ENCODE peak calls at places on chromosomes 12 and 14, in seven cellular contexts. Q, H, C, U, P, M and B are unnamed samples.

GRCh38 chr14:92783813-92784431 is 10.2 kb upstream of the GOLGA5 start:
- DNase-seq in H (peak), U (no peak), Q (no peak), P (peak), C (peak), M (peak), B (no peak)

GRCh38 chr12:132582058-132582420 is 28.3 kb downstream of the LRCOL1 start:
- DNase-seq in M (no peak), C (peak), U (no peak), H (no peak), P (no peak), Q (no peak), B (no peak)

GRCh38 chr12:132138941-132139871 is 4.9 kb downstream of the DDX51 start:
- DNase-seq in C (no peak), M (no peak), Q (peak), H (no peak), U (no peak), P (no peak), B (no peak)

GRCh38 chr14:103818422-103818821 is 29.0 kb downstream of the PPP1R13B start:
- DNase-seq in P (no peak), M (no peak), H (no peak), Q (no peak), U (no peak), C (no peak), B (no peak)

GRCh38 chr14:30966415-30967363 is 58.8 kb upstream of the AP4S1 start:
- DNase-seq in C (no peak), U (no peak), M (no peak), P (no peak), H (no peak), Q (no peak), B (no peak)

GRCh38 chr14:79011091-79011919 is 841.1 kb downstream of the NRXN3 start:
- DNase-seq in C (peak), P (peak), M (peak), Q (no peak), H (peak), U (peak), B (no peak)

GRCh38 chr12:75982974-75983660 is 48.5 kb downstream of the PHLDA1 start:
- DNase-seq in Q (no peak), C (no peak), M (peak), P (no peak), H (no peak), U (no peak), B (no peak)

GRCh38 chr12:9647825-9648700 is 21.4 kb upstream of the CLEC2D start:
- DNase-seq in C (peak), P (peak), M (peak), U (no peak), H (peak), Q (peak), B (peak)

GRCh38 chr12:2548095-2548494 is 246.7 kb upstream of the FKBP4 start:
- DNase-seq in M (no peak), H (no peak), Q (no peak), U (no peak), P (no peak), C (no peak), B (no peak)

DNA sequence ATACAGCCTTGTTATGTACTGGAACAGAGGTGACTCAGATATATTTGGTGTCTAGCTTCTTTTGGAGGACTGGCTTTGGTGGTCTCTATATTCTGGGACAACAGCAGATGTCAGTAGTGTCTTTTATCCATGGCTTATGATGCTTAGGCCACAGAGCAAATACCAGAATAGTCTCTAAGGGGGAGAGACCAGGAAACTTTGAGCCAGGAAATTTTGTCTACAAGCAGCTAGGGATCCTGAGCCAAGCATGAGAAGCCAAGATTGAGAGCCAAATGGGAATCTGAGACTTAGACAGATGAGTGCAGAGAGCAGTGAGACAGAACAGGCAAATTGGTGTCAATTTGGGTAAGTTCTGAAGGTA is 28.4 kb upstream of the PTPRR start:
- DNase-seq in P (peak), C (no peak), H (peak), U (no peak), M (no peak), Q (no peak), B (no peak)
- TF ChIP-seq CTCF in P (peak), C (no peak), H (peak), U (no peak), M (no peak), Q (no peak), B (no peak)

GRCh38 chr14:65588426-65589140 is 176.1 kb downstream of the FUT8 start:
- DNase-seq in H (peak), P (peak), Q (no peak), C (no peak), M (no peak), U (no peak), B (no peak)
- TF ChIP-seq CTCF in H (no peak), P (no peak), Q (no peak), C (peak), M (no peak), U (no peak), B (no peak)

DNA sequence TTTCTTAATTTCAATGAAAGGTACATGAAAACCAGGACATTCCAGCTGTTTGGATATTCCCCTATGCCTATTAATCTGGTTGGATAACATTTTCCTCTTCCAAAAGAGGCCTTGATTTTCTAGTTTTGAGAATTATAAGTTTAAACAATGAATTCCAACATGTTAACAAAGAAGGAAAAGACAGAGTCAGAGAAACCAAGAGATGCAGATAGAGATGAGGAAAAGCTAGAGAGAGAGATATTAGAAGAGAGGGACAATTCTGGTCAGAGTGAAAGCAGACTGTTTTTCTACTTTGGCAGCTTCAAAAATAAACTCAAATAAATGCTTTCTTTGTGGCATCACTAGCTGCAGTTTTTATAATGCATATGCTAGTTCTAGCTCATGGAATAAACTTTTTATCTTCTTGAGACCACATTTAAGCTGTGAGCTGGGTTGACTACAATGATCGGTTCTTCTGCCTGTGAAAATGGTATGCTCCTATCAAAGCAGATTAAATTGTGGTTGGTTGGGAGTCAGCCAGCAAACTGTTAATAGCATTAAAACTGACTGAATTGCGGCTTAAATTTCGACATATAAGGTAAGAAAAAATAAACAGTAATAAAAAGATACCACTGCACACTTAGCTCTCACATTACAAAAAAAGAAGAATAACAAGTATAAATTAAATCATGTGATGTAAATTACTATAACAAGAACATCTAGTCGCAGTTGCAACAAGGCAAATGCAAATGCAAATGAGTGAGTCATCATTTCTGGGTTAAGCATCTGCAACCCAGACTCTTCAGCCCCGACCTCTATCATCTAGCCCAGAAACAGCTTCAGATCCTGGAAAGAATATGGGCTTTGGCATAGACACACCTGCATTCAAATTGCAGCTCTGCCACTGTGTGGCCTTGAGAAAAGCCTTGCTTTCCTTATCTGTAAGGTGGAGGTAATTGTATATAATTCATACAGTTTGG is 19.7 kb upstream of the DHRS7 start:
- DNase-seq in U (no peak), Q (no peak), C (no peak), M (no peak), H (no peak), P (peak), B (no peak)
- TF ChIP-seq CTCF in U (no peak), Q (no peak), C (no peak), M (no peak), H (no peak), P (no peak), B (no peak)

GRCh38 chr12:613996-614726 is 49.1 kb downstream of the NINJ2 start:
- DNase-seq in M (peak), U (no peak), C (peak), P (peak), Q (no peak), H (peak), B (peak)
- TF ChIP-seq CTCF in M (no peak), U (peak), C (peak), P (no peak), Q (no peak), H (no peak), B (no peak)

DNA sequence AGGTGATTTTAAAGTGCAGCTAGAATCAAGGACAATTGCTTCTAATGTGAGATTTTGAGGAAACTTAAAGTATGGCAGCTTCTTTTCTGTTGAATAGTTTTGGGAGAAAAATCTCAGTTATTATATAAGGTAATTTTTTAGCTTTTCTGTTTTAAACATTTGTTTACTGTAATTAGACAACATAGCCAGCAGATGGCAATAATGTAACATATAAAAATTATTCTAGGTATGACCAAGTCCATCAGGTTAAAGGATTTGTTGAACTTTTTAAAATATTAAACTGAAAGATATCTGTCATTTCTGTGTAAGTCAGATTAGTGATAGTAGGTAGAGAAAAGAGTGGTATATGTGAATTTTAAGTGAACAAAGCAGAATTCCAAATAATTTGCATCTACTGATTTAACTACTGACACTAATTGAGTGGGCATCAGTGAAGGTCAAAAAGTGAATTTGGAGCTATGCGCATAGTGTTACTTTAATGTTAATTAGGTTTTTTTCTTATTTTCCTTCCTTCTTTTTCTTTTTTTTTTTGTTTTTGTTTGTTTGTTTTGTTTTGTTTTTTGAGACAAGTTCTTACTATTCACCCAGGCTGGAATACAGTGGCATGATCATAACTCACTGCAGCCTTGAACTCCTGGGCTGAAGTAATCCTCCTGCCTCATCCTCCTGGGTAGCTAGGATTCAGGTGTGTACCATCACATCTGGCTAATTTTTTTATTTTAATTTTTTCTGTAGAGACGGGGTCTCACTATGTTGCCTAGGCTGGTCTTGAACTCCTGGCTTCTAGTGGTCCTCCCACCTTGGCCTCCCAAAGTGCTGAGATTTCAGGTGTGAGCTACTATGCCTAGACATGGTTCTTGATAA is 18.6 kb downstream of the PRORP start:
- DNase-seq in Q (no peak), C (peak), U (no peak), H (peak), M (no peak), P (peak), B (no peak)
- TF ChIP-seq CTCF in Q (no peak), C (peak), U (no peak), H (peak), M (no peak), P (peak), B (peak)

GRCh38 chr12:62983594-62983993 is 48.6 kb upstream of the PPM1H start:
- DNase-seq in H (no peak), M (peak), P (no peak), U (no peak), C (peak), Q (no peak), B (no peak)
- TF ChIP-seq CTCF in H (no peak), M (peak), P (no peak), U (no peak), C (peak), Q (no peak), B (no peak)

DNA sequence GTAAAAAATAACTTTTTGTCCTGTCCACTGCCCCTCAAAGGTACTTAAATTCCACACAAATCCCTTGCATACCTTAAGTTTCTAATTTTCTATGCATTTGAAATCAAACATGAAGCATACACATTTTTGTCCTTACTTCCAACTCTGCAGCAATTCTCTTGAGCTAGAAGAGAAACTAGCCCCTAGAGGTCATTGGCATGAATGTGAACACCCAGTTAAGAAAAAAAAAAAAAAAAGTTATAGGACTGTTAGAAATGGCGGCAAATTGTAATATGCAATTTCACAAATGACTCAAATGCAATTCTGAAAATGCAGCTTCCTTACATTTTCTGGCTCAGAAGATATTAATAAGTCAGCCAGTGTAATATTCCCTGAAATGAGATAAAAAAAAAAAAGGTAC is 4.6 kb upstream of the ESR2 start:
- DNase-seq in U (no peak), H (no peak), P (peak), C (peak), M (no peak), Q (no peak), B (no peak)
- TF ChIP-seq CTCF in U (no peak), H (peak), P (no peak), C (peak), M (no peak), Q (no peak), B (no peak)

GRCh38 chr14:67137744-67138371 is 51.4 kb upstream of the GARIN2 start:
- DNase-seq in P (peak), U (no peak), C (peak), Q (no peak), M (no peak), H (peak), B (no peak)
- TF ChIP-seq CTCF in P (peak), U (no peak), C (peak), Q (no peak), M (peak), H (peak), B (no peak)